ENCODE peak calls at places on chromosomes 6 and 20, in seven cellular contexts. Z, G, R, U, J, Q and W are unnamed samples.

GRCh38 chr6:169398342-169399105 is 144.9 kb upstream of the THBS2 start:
- DNase-seq in Z (no peak), G (no peak), R (no peak), U (no peak), J (no peak), Q (peak), W (no peak)

GRCh38 chr20:33554914-33555420 is 65.1 kb downstream of the CBFA2T2 start:
- DNase-seq in Z (peak), G (peak), R (no peak), U (no peak), J (peak), Q (no peak), W (no peak)

GRCh38 chr20:41058674-41059008 is 30.0 kb downstream of the TOP1 start:
- DNase-seq in Z (no peak), G (no peak), R (no peak), U (no peak), J (no peak), Q (no peak), W (no peak)

GRCh38 chr6:165895421-165896165 is 232.6 kb upstream of the PDE10A start:
- DNase-seq in Z (no peak), G (no peak), R (no peak), U (no peak), J (no peak), Q (no peak), W (no peak)

GRCh38 chr6:17881085-17881883 is 106.2 kb downstream of the KIF13A start:
- DNase-seq in Z (no peak), G (no peak), R (no peak), U (peak), J (no peak), Q (peak), W (peak)

GRCh38 chr6:111580401-111580800 is 25.3 kb downstream of the TRAF3IP2 start:
- DNase-seq in Z (no peak), G (no peak), R (no peak), U (no peak), J (no peak), Q (no peak), W (no peak)

GRCh38 chr6:86723729-86724128 is 213.6 kb upstream of the HTR1E start:
- DNase-seq in Z (no peak), G (peak), R (no peak), U (no peak), J (no peak), Q (no peak), W (no peak)

GRCh38 chr6:170165085-170165484 is 125.8 kb downstream of the DLL1 start:
- DNase-seq in Z (no peak), G (no peak), R (no peak), U (peak), J (no peak), Q (no peak), W (peak)

GRCh38 chr6:51934098-51934497 is 153.3 kb downstream of the PKHD1 start:
- DNase-seq in Z (no peak), G (peak), R (no peak), U (no peak), J (no peak), Q (no peak), W (no peak)

GRCh38 chr6:134896881-134897280 is 53.0 kb downstream of the ALDH8A1 start:
- DNase-seq in Z (no peak), G (no peak), R (no peak), U (no peak), J (no peak), Q (no peak), W (no peak)

GRCh38 chr6:43933111-43933885 is 163.3 kb downstream of the VEGFA start:
- DNase-seq in Z (peak), G (no peak), R (peak), U (no peak), J (no peak), Q (no peak), W (no peak)